ENCODE peak calls at places on chromosomes 4 and X, in four cellular contexts. O, J, H and D are unnamed samples.

GRCh38 chrX:11100281-11101035 is 10.7 kb upstream of the HCCS start:
- DNase-seq in H (no peak), J (peak; percentile 28), O (no peak), D (no peak)

GRCh38 chr4:175776217-175776616 is 35.8 kb downstream of the GPM6A start:
- DNase-seq in J (no peak), O (no peak), H (no peak), D (no peak)

GRCh38 chr4:38765391-38765790 is 17.4 kb downstream of the TLR10 start:
- DNase-seq in O (no peak), J (no peak), H (no peak), D (no peak)

GRCh38 chr4:167989815-167990214 is 102.5 kb upstream of the ANXA10 start:
- DNase-seq in O (no peak), J (no peak), H (no peak), D (no peak)

GRCh38 chr4:121791481-121791880 is 9.6 kb upstream of the EXOSC9 start:
- DNase-seq in H (no peak), J (no peak), O (no peak), D (no peak)

GRCh38 chr4:119835511-119835910 is 206.9 kb upstream of the PDE5A start:
- DNase-seq in J (no peak), O (no peak), H (no peak), D (no peak)

GRCh38 chr4:141099326-141099725 is 33.9 kb downstream of the RNF150 start:
- DNase-seq in J (no peak), H (no peak), O (no peak), D (no peak)

GRCh38 chrX:110310896-110311295 is 7.0 kb downstream of the AMMECR1 start:
- DNase-seq in J (peak; percentile 21), H (no peak), O (no peak), D (peak; percentile 3)

GRCh38 chrX:119986203-119986602 is 42.7 kb upstream of the NKAP start:
- DNase-seq in J (no peak), H (no peak), O (no peak), D (no peak)

GRCh38 chrX:56557376-56557929 is 6.0 kb upstream of the UBQLN2 start:
- DNase-seq in J (no peak), O (no peak), H (no peak), D (no peak)

GRCh38 chr4:173135241-173135847 is 33.3 kb upstream of the GALNT7 start:
- DNase-seq in H (no peak), J (no peak), O (no peak), D (no peak)

GRCh38 chr4:17766826-17767458 is 14.5 kb downstream of the FAM184B start:
- DNase-seq in H (no peak), O (no peak), J (no peak), D (no peak)

GRCh38 chr4:165508372-165509120 is 129.7 kb downstream of the CPE start:
- DNase-seq in H (no peak), O (no peak), J (no peak), D (no peak)

GRCh38 chr4:81724925-81725329 is 253.2 kb upstream of the RASGEF1B start:
- DNase-seq in J (peak; percentile 48), H (no peak), O (peak; percentile 3), D (no peak)

GRCh38 chr4:151472711-151473110 is 63.7 kb downstream of the FHIP1A start:
- DNase-seq in H (no peak), J (no peak), O (no peak), D (no peak)

GRCh38 chrX:135910251-135910650 is 16.7 kb downstream of the SAGE1 start:
- DNase-seq in O (no peak), J (no peak), H (no peak), D (no peak)

DNA sequence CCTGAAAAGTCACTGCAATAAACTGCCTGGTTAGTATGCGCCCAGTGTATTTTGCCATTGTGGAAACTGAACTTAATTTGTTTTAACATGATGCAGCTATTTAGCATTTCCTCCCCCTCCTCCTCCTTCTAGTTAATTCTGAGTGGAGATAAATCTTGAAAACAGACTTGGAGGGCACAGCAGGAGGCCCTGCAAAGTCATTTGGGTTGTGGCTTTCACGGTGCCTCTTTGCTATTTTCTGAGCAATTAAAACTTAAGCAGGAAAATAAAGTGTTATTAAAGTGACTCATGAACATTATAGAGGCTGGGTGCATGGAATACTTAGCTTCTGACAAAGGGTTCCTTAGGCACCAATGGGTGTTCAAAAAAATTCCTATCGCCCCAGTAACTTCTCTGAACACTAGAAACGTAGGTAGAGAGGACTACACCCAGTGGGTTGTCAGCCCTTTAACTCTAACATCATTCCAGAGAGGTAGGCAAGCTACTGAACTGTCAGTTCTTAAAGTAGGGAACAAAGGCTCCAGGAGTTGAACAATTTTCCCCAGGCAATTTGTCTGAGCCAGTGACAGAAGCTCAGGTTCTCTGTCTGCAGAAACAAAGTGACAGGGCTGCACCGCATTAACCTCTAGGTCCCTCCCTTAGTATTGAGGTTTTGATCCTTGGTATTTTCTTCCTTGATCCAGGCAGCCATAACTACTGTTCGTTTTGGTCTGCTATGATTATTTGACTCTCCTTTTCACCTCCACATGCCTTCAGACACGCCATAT is 158.3 kb upstream of the KIT start:
- DNase-seq in H (no peak), J (peak; percentile 66), O (no peak), D (no peak)
- TF ChIP-seq SPI1 in H (no peak), J (peak; percentile 11), O (no peak), D (no peak)

GRCh38 chrX:18410038-18410437 is 15.4 kb upstream of the CDKL5 start:
- DNase-seq in J (no peak), O (no peak), H (no peak), D (no peak)
- TF ChIP-seq SPI1 in J (no peak), O (no peak), H (no peak), D (no peak)

GRCh38 chr4:48902266-48902665 is 4.3 kb downstream of the OCIAD2 start:
- DNase-seq in H (no peak), J (no peak), O (no peak), D (no peak)
- TF ChIP-seq SPI1 in H (no peak), J (no peak), O (no peak), D (no peak)

DNA sequence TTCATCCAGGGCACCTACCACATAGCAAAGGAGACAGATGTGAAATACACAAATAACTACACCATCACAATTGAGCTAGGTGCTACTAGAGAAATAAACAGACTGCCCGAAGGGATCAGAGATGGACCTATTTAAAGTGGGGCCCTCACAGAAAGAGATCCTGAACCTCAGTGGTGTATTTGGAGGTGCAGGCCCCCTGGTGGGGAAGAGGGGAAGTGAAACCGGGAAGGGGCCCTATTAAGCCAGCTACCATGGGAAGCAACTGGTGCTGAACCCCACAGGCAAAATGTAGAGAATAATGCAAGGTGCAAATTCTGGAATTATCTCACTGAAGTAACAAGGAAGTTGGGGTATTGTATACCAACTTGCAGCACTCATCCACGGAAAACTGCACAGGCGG is 78.6 kb upstream of the FAM9A start:
- DNase-seq in J (peak; percentile 35), O (no peak), H (peak; percentile 18), D (peak; percentile 6)
- TF ChIP-seq SPI1 in J (peak; percentile 29), O (no peak), H (peak; percentile 56), D (peak; percentile 5)

GRCh38 chr4:48832571-48832970 is 1.7 kb downstream of the OCIAD1 start:
- DNase-seq in J (no peak), O (no peak), H (no peak), D (no peak)
- TF ChIP-seq SPI1 in J (no peak), O (no peak), H (no peak), D (no peak)

GRCh38 chr4:61202638-61203495 is 2.7 kb downstream of the ADGRL3 start:
- DNase-seq in J (no peak), H (no peak), O (no peak), D (peak; percentile 4)
- TF ChIP-seq SPI1 in J (no peak), H (no peak), O (no peak), D (no peak)